ENCODE peak calls at places on chromosomes 2 and 18, in five cellular contexts. One of them, this sample, is unnamed.

GRCh38 chr2:118050386-118050785 is 36.5 kb upstream of the CCDC93 start:
- DNase-seq in AG20443: no peak
- DNase-seq in AG08395: peak; percentile 11
- DNase-seq in NCI-H1092 treated with DMSO at 0.1 percent for 48 hours: no peak
- DNase-seq in dorsolateral prefrontal cortex: no peak
- DNase-seq in this sample: no peak

GRCh38 chr2:220504890-220505564 is 877.6 kb downstream of the SLC4A3 start:
- DNase-seq in AG08395: peak; percentile 60
- DNase-seq in NCI-H1092 treated with DMSO at 0.1 percent for 48 hours: peak; percentile 80
- DNase-seq in dorsolateral prefrontal cortex: no peak
- DNase-seq in AG20443: peak; percentile 52
- DNase-seq in this sample: no peak

GRCh38 chr2:231387904-231388724 is 7.4 kb upstream of the B3GNT7 start:
- DNase-seq in NCI-H1092 treated with DMSO at 0.1 percent for 48 hours: no peak
- DNase-seq in dorsolateral prefrontal cortex: peak; percentile 96
- DNase-seq in AG20443: peak; percentile 55
- DNase-seq in AG08395: peak; percentile 56
- DNase-seq in this sample: no peak

GRCh38 chr2:180143633-180144032 is 136.5 kb upstream of the CWC22 start:
- DNase-seq in NCI-H1092 treated with DMSO at 0.1 percent for 48 hours: no peak
- DNase-seq in AG08395: no peak
- DNase-seq in AG20443: no peak
- DNase-seq in dorsolateral prefrontal cortex: no peak
- DNase-seq in this sample: no peak

GRCh38 chr2:217933326-217933993 is 69.3 kb downstream of the TNS1 start:
- DNase-seq in dorsolateral prefrontal cortex: peak; percentile 39
- DNase-seq in NCI-H1092 treated with DMSO at 0.1 percent for 48 hours: no peak
- DNase-seq in AG20443: no peak
- DNase-seq in AG08395: no peak
- DNase-seq in this sample: no peak

GRCh38 chr2:239947361-239948045 is 77.6 kb downstream of the NDUFA10 start:
- DNase-seq in dorsolateral prefrontal cortex: peak; percentile 81
- DNase-seq in AG08395: no peak
- DNase-seq in NCI-H1092 treated with DMSO at 0.1 percent for 48 hours: no peak
- DNase-seq in AG20443: no peak
- DNase-seq in this sample: no peak

GRCh38 chr2:38620282-38620977 is 17.7 kb upstream of the HNRNPLL start:
- DNase-seq in AG08395: no peak
- DNase-seq in dorsolateral prefrontal cortex: no peak
- DNase-seq in AG20443: peak; percentile 38
- DNase-seq in NCI-H1092 treated with DMSO at 0.1 percent for 48 hours: no peak
- DNase-seq in this sample: no peak

GRCh38 chr2:174013310-174013751 is 48.2 kb upstream of the SP3 start:
- DNase-seq in NCI-H1092 treated with DMSO at 0.1 percent for 48 hours: no peak
- DNase-seq in AG08395: peak; percentile 40
- DNase-seq in dorsolateral prefrontal cortex: no peak
- DNase-seq in AG20443: peak; percentile 54
- DNase-seq in this sample: no peak

GRCh38 chr2:11129598-11130449 is 25.4 kb upstream of the SLC66A3 start:
- DNase-seq in dorsolateral prefrontal cortex: no peak
- DNase-seq in AG08395: no peak
- DNase-seq in AG20443: peak; percentile 29
- DNase-seq in NCI-H1092 treated with DMSO at 0.1 percent for 48 hours: no peak
- DNase-seq in this sample: peak; percentile 90

GRCh38 chr2:138035597-138036217 is 71.4 kb downstream of the HNMT start:
- DNase-seq in AG20443: peak; percentile 40
- DNase-seq in dorsolateral prefrontal cortex: no peak
- DNase-seq in NCI-H1092 treated with DMSO at 0.1 percent for 48 hours: no peak
- DNase-seq in AG08395: peak; percentile 47
- DNase-seq in this sample: no peak

GRCh38 chr2:181305151-181306123 is 151.7 kb upstream of the ITGA4 start:
- DNase-seq in NCI-H1092 treated with DMSO at 0.1 percent for 48 hours: no peak
- DNase-seq in AG08395: no peak
- DNase-seq in dorsolateral prefrontal cortex: no peak
- DNase-seq in AG20443: peak; percentile 17
- DNase-seq in this sample: no peak

GRCh38 chr2:196971574-196972279 is 45.2 kb upstream of the PGAP1 start:
- DNase-seq in NCI-H1092 treated with DMSO at 0.1 percent for 48 hours: no peak
- DNase-seq in AG20443: no peak
- DNase-seq in AG08395: no peak
- DNase-seq in dorsolateral prefrontal cortex: no peak
- DNase-seq in this sample: no peak

GRCh38 chr2:99140056-99140859 is 1.2 kb upstream of the C2orf15 start:
- DNase-seq in AG20443: peak; percentile 31
- DNase-seq in AG08395: peak; percentile 9
- DNase-seq in dorsolateral prefrontal cortex: no peak
- DNase-seq in NCI-H1092 treated with DMSO at 0.1 percent for 48 hours: no peak
- DNase-seq in this sample: no peak

GRCh38 chr2:42927334-42928160 is 135.2 kb upstream of the HAAO start:
- DNase-seq in AG20443: no peak
- DNase-seq in dorsolateral prefrontal cortex: no peak
- DNase-seq in AG08395: no peak
- DNase-seq in NCI-H1092 treated with DMSO at 0.1 percent for 48 hours: no peak
- DNase-seq in this sample: no peak

GRCh38 chr2:108949316-108950299 is 39.4 kb downstream of the EDAR start:
- DNase-seq in AG08395: no peak
- DNase-seq in dorsolateral prefrontal cortex: no peak
- DNase-seq in NCI-H1092 treated with DMSO at 0.1 percent for 48 hours: peak; percentile 29
- DNase-seq in AG20443: no peak
- DNase-seq in this sample: no peak

GRCh38 chr2:137748533-137748932 is 215.7 kb upstream of the HNMT start:
- DNase-seq in AG20443: no peak
- DNase-seq in dorsolateral prefrontal cortex: no peak
- DNase-seq in AG08395: no peak
- DNase-seq in NCI-H1092 treated with DMSO at 0.1 percent for 48 hours: no peak
- DNase-seq in this sample: no peak

GRCh38 chr18:272650-273049 is 4.8 kb upstream of the THOC1 start:
- DNase-seq in AG20443: no peak
- DNase-seq in AG08395: no peak
- DNase-seq in dorsolateral prefrontal cortex: no peak
- DNase-seq in NCI-H1092 treated with DMSO at 0.1 percent for 48 hours: no peak
- DNase-seq in this sample: no peak

GRCh38 chr18:59867337-59868104 is 32.3 kb upstream of the PMAIP1 start:
- DNase-seq in dorsolateral prefrontal cortex: no peak
- DNase-seq in NCI-H1092 treated with DMSO at 0.1 percent for 48 hours: no peak
- DNase-seq in AG20443: no peak
- DNase-seq in AG08395: no peak
- DNase-seq in this sample: no peak

GRCh38 chr18:76697441-76697901 is 124.9 kb upstream of the ZNF236 start:
- DNase-seq in AG20443: peak; percentile 78
- DNase-seq in AG08395: peak; percentile 60
- DNase-seq in NCI-H1092 treated with DMSO at 0.1 percent for 48 hours: no peak
- DNase-seq in dorsolateral prefrontal cortex: no peak
- DNase-seq in this sample: no peak

GRCh38 chr2:36266536-36267121 is 88.9 kb upstream of the CRIM1 start:
- DNase-seq in dorsolateral prefrontal cortex: no peak
- DNase-seq in AG20443: no peak
- DNase-seq in NCI-H1092 treated with DMSO at 0.1 percent for 48 hours: no peak
- DNase-seq in AG08395: no peak
- DNase-seq in this sample: no peak

GRCh38 chr2:121360566-121361300 is 75.7 kb upstream of the TFCP2L1 start:
- DNase-seq in dorsolateral prefrontal cortex: no peak
- DNase-seq in NCI-H1092 treated with DMSO at 0.1 percent for 48 hours: no peak
- DNase-seq in AG08395: peak; percentile 67
- DNase-seq in AG20443: peak; percentile 62
- DNase-seq in this sample: no peak

GRCh38 chr2:156327835-156328401 is 4.6 kb downstream of the NR4A2 start:
- DNase-seq in AG08395: no peak
- DNase-seq in NCI-H1092 treated with DMSO at 0.1 percent for 48 hours: no peak
- DNase-seq in dorsolateral prefrontal cortex: no peak
- DNase-seq in AG20443: no peak
- DNase-seq in this sample: no peak

GRCh38 chr2:28274911-28275685 is 117.6 kb upstream of the FOSL2 start:
- DNase-seq in NCI-H1092 treated with DMSO at 0.1 percent for 48 hours: no peak
- DNase-seq in AG08395: peak; percentile 58
- DNase-seq in dorsolateral prefrontal cortex: no peak
- DNase-seq in AG20443: peak; percentile 51
- DNase-seq in this sample: no peak

GRCh38 chr2:41930807-41931566 is 116.8 kb upstream of the PKDCC start:
- DNase-seq in AG20443: no peak
- DNase-seq in AG08395: no peak
- DNase-seq in NCI-H1092 treated with DMSO at 0.1 percent for 48 hours: no peak
- DNase-seq in dorsolateral prefrontal cortex: no peak
- DNase-seq in this sample: no peak

GRCh38 chr18:3368193-3368592 is 81.8 kb upstream of the TGIF1 start:
- DNase-seq in AG08395: peak; percentile 55
- DNase-seq in NCI-H1092 treated with DMSO at 0.1 percent for 48 hours: no peak
- DNase-seq in dorsolateral prefrontal cortex: no peak
- DNase-seq in AG20443: peak; percentile 47
- DNase-seq in this sample: no peak

GRCh38 chr2:196459539-196459938 is 180.0 kb upstream of the CCDC150 start:
- DNase-seq in dorsolateral prefrontal cortex: no peak
- DNase-seq in AG20443: peak; percentile 18
- DNase-seq in NCI-H1092 treated with DMSO at 0.1 percent for 48 hours: no peak
- DNase-seq in AG08395: no peak
- DNase-seq in this sample: no peak

GRCh38 chr2:98134601-98135000 is 47.6 kb downstream of the VWA3B start:
- DNase-seq in NCI-H1092 treated with DMSO at 0.1 percent for 48 hours: no peak
- DNase-seq in AG20443: no peak
- DNase-seq in dorsolateral prefrontal cortex: no peak
- DNase-seq in AG08395: no peak
- DNase-seq in this sample: no peak

GRCh38 chr18:44986933-44987332 is 306.2 kb downstream of the SETBP1 start:
- DNase-seq in AG20443: no peak
- DNase-seq in NCI-H1092 treated with DMSO at 0.1 percent for 48 hours: no peak
- DNase-seq in AG08395: no peak
- DNase-seq in dorsolateral prefrontal cortex: no peak
- DNase-seq in this sample: no peak

GRCh38 chr2:60042023-60042422 is 511.4 kb downstream of the BCL11A start:
- DNase-seq in dorsolateral prefrontal cortex: no peak
- DNase-seq in NCI-H1092 treated with DMSO at 0.1 percent for 48 hours: no peak
- DNase-seq in AG20443: no peak
- DNase-seq in AG08395: no peak
- DNase-seq in this sample: no peak

GRCh38 chr2:231431606-231432005 is 32.7 kb downstream of the NCL start:
- DNase-seq in AG08395: no peak
- DNase-seq in NCI-H1092 treated with DMSO at 0.1 percent for 48 hours: no peak
- DNase-seq in AG20443: no peak
- DNase-seq in dorsolateral prefrontal cortex: no peak
- DNase-seq in this sample: no peak

GRCh38 chr2:8822218-8822617 is 15.2 kb downstream of the KIDINS220 start:
- DNase-seq in AG08395: no peak
- DNase-seq in dorsolateral prefrontal cortex: no peak
- DNase-seq in AG20443: no peak
- DNase-seq in NCI-H1092 treated with DMSO at 0.1 percent for 48 hours: no peak
- DNase-seq in this sample: no peak

GRCh38 chr2:26630669-26631360 is 10.4 kb downstream of the CIB4 start:
- DNase-seq in dorsolateral prefrontal cortex: no peak
- DNase-seq in NCI-H1092 treated with DMSO at 0.1 percent for 48 hours: no peak
- DNase-seq in AG08395: peak; percentile 61
- DNase-seq in AG20443: peak; percentile 49
- DNase-seq in this sample: no peak

GRCh38 chr2:216500572-216500971 is 1.9 kb downstream of the RPL37A start:
- DNase-seq in dorsolateral prefrontal cortex: no peak
- DNase-seq in NCI-H1092 treated with DMSO at 0.1 percent for 48 hours: no peak
- DNase-seq in AG20443: no peak
- DNase-seq in AG08395: no peak
- DNase-seq in this sample: no peak

GRCh38 chr2:31828891-31829290 is 181.9 kb downstream of the MEMO1 start:
- DNase-seq in AG20443: no peak
- DNase-seq in dorsolateral prefrontal cortex: no peak
- DNase-seq in AG08395: no peak
- DNase-seq in NCI-H1092 treated with DMSO at 0.1 percent for 48 hours: no peak
- DNase-seq in this sample: no peak

GRCh38 chr2:28633739-28634138 is 117.9 kb upstream of the PPP1CB start:
- DNase-seq in AG20443: peak; percentile 73
- DNase-seq in dorsolateral prefrontal cortex: peak; percentile 49
- DNase-seq in AG08395: peak; percentile 61
- DNase-seq in NCI-H1092 treated with DMSO at 0.1 percent for 48 hours: no peak
- DNase-seq in this sample: no peak

GRCh38 chr2:9708683-9709538 is 78.1 kb upstream of the YWHAQ start:
- DNase-seq in dorsolateral prefrontal cortex: no peak
- DNase-seq in AG08395: no peak
- DNase-seq in AG20443: no peak
- DNase-seq in NCI-H1092 treated with DMSO at 0.1 percent for 48 hours: no peak
- DNase-seq in this sample: no peak

GRCh38 chr18:45449761-45450227 is 165.5 kb upstream of the SLC14A2 start:
- DNase-seq in AG08395: peak; percentile 47
- DNase-seq in dorsolateral prefrontal cortex: peak; percentile 81
- DNase-seq in NCI-H1092 treated with DMSO at 0.1 percent for 48 hours: peak; percentile 99
- DNase-seq in AG20443: peak; percentile 66
- DNase-seq in this sample: no peak

This sample was measured in progenitor cell of endocrine pancreas.